ENCODE peak calls at places on chromosomes 3 and 15, in ten cellular contexts. Z, B, T, E, H, M, F, O, Y and U are unnamed samples. For H3K27me3, the result is how much of the 10 kb centered on the place peaks cover.

GRCh38 chr3:102141096-102141912 is 292.0 kb downstream of the NFKBIZ start:
- DNase-seq in M (no peak), B (no peak), F (no peak), O (no peak), Y (no peak), E (no peak), H (no peak), T (no peak), Z (no peak), U (no peak)

GRCh38 chr15:55239440-55240124 is 42.8 kb upstream of the RSL24D1 start:
- DNase-seq in Z (no peak), F (no peak), T (no peak), Y (no peak), E (no peak), B (no peak), M (no peak), H (no peak), O (no peak), U (no peak)

GRCh38 chr15:94359716-94360115 is 128.4 kb downstream of the MCTP2 start:
- DNase-seq in Y (no peak), Z (no peak), B (no peak), O (no peak), F (no peak), T (no peak), M (no peak), H (no peak), E (no peak), U (no peak)

GRCh38 chr3:90091557-90091956 is 984.1 kb downstream of the EPHA3 start:
- DNase-seq in H (peak), Z (no peak), B (peak), Y (no peak), T (peak), F (no peak), E (no peak), O (peak), M (no peak), U (no peak)

GRCh38 chr15:66849746-66850077 is 147.7 kb downstream of the SMAD6 start:
- DNase-seq in O (no peak), Z (no peak), T (peak), B (no peak), E (no peak), H (no peak), M (no peak), F (no peak), Y (no peak), U (no peak)

GRCh38 chr3:192246847-192247520 is 480.4 kb downstream of the FGF12 start:
- DNase-seq in H (no peak), Z (no peak), E (peak), T (no peak), M (no peak), Y (no peak), F (no peak), O (no peak), B (no peak), U (no peak)

GRCh38 chr3:4712109-4712508 is 219.0 kb downstream of the ITPR1 start:
- DNase-seq in H (peak), F (no peak), E (peak), M (no peak), Z (no peak), O (peak), Y (no peak), B (no peak), T (peak), U (no peak)

GRCh38 chr3:43180027-43180426 is 74.1 kb upstream of the POMGNT2 start:
- DNase-seq in T (peak), B (no peak), H (peak), Z (peak), E (peak), O (peak), F (no peak), M (no peak), Y (no peak), U (no peak)

GRCh38 chr3:155101398-155101797 is 21.3 kb downstream of the MME start:
- DNase-seq in M (no peak), Y (no peak), Z (no peak), B (peak), E (no peak), H (no peak), T (no peak), F (no peak), O (no peak), U (no peak)

GRCh38 chr3:53149006-53149690 is 11.9 kb upstream of the PRKCD start:
- DNase-seq in B (no peak), Y (no peak), T (no peak), M (no peak), E (no peak), O (no peak), F (no peak), Z (no peak), H (no peak), U (no peak)

GRCh38 chr3:86388848-86389247 is 602.1 kb downstream of the VGLL3 start:
- DNase-seq in O (no peak), M (no peak), B (peak), Z (no peak), T (no peak), E (no peak), H (no peak), Y (no peak), F (no peak), U (no peak)

GRCh38 chr3:166195808-166196207 is 358.6 kb upstream of the BCHE start:
- DNase-seq in M (no peak), T (no peak), Z (no peak), O (no peak), F (no peak), B (no peak), Y (no peak), H (no peak), E (no peak), U (no peak)

GRCh38 chr3:188006726-188007393 is 147.1 kb upstream of the LPP start:
- DNase-seq in T (no peak), B (peak), O (no peak), M (no peak), Y (peak), H (no peak), E (no peak), F (no peak), Z (no peak), U (no peak)

DNA sequence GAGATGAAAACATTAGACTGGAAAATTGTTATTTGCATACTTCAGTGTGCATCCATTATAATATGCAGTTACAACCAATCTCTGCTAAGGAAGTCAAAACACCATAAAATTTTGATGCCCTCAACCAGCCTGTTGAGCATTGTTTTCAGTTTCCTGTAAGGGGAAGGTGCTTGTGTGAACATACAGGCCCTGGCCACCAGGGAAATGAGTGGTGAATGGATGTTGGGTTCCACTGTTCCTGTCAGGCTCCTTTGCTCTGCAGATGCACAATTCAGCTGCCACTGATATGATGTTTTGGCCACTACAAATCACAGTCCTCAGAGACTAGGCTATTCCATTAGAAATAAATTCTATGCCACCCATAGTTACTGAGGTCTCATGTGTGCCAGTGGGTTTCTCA is 184.6 kb downstream of the SYNPR start:
- DNase-seq in E (no peak), O (no peak), Z (no peak), M (no peak), Y (no peak), H (no peak), B (no peak), T (no peak), F (no peak), U (no peak)
- TF ChIP-seq CTCF in E (no peak), O (no peak), Z (no peak), M (no peak), Y (no peak), H (no peak), B (no peak), T (no peak), F (no peak), U (no peak)

DNA sequence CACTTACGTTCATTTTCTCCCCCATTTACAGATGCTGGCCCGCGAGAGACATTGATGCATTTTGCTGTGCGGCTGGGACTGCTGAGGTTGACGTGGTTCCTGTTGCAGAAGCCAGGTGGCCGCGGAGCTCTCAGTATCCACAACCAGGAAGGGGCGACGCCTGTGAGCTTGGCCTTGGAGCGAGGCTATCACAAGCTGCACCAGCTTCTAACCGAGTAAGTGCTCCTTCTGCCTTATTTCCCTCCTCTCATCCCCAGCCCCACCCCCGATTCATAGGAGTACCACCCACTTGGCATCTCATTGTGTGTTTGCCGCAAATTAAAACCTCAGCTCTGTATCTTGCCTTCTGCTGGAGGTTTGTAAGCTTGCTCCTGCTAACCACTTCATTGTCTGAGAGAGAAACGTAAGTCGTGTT is 163.3 kb downstream of the AKAP13 start:
- DNase-seq in M (peak), H (peak), E (no peak), F (peak), B (peak), T (peak), O (peak), Z (peak), Y (peak), U (no peak)
- H3K4me3 ChIP-seq in M (peak), H (no peak), E (no peak), F (no peak), B (no peak), T (no peak), O (no peak), Z (no peak), Y (peak), U (no peak)

GRCh38 chr15:96416218-96416933 is 85.9 kb downstream of the NR2F2 start:
- DNase-seq in F (no peak), Z (no peak), Y (no peak), H (no peak), O (no peak), M (peak), B (no peak), E (no peak), T (no peak), U (no peak)
- H3K27me3 ChIP-seq in F (under half), Z (under half), Y (half or more), H (half or more), O (half or more), M (under half), B (half or more), E (under half), T (half or more), U (under half)

DNA sequence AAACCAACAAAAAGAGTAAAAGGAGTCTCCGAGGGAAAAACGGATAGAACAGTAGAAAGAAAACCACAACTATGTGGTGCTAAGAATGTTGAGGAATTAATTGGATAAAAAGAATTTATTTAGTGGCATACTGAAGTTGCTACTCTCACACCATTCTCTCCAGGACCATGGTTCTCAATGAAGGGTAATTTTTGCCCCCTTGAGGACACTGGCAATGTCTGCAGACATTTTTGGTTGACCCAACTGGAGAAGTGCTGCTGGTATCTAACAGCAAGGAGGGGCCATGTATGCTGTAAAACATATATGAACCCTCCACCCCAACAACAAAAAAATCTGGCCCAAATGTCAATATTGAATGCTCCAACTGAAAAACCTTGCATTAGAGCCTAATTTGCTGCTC is 85.9 kb upstream of the CSPG5 start:
- DNase-seq in F (no peak), E (no peak), Z (no peak), T (no peak), O (no peak), Y (no peak), H (no peak), M (no peak), B (peak), U (no peak)
- TF ChIP-seq CTCF in F (no peak), E (no peak), Z (no peak), T (no peak), O (peak), Y (no peak), H (peak), M (peak), B (peak), U (peak)

DNA sequence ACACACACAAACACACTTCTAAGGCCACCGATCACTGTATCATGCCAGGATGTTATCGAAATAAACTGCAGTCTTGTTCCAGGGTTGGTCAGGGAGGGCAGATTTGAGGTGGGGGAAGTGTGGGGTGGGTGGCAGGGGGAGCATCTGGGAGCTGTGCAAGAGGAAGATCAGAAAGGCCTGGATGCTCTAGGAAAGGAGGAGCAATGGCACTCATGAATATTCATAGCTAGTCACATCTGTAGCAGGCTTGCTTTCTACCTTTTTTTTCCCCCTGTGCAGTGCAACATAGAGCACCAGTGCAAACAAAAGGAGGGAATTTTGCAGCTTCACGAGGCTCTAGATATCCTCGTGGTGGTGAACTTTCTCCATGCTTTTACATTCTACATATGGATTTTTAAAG is 84.9 kb downstream of the MEIS2 start:
- DNase-seq in H (no peak), O (no peak), T (no peak), Z (no peak), E (no peak), B (no peak), F (no peak), M (no peak), Y (no peak), U (peak)
- H3K4me3 ChIP-seq in H (no peak), O (no peak), T (no peak), Z (no peak), E (no peak), B (no peak), F (no peak), M (no peak), Y (peak), U (peak)

GRCh38 chr3:49646236-49646635 is 27.9 kb upstream of the APEH start:
- DNase-seq in M (no peak), O (no peak), Z (no peak), Y (no peak), H (no peak), E (no peak), T (no peak), B (no peak), F (no peak), U (no peak)
- H3K27me3 ChIP-seq in M (under half), O (under half), Z (under half), Y (under half), H (under half), E (under half), T (under half), B (under half), F (under half), U (under half)

GRCh38 chr15:53974813-53975212 is 3.4 kb upstream of the UNC13C start:
- DNase-seq in E (no peak), B (no peak), M (no peak), Y (no peak), Z (no peak), T (no peak), O (no peak), F (no peak), H (no peak), U (no peak)

GRCh38 chr15:53974121-53974520 is 4.1 kb upstream of the UNC13C start:
- DNase-seq in F (no peak), O (no peak), M (no peak), Y (no peak), Z (no peak), T (no peak), E (no peak), H (no peak), B (no peak), U (no peak)

GRCh38 chr15:53979051-53979788 is 979 bp downstream of the UNC13C start:
- DNase-seq in Z (no peak), B (no peak), O (no peak), M (no peak), E (no peak), Y (no peak), F (no peak), H (no peak), T (no peak), U (no peak)

GRCh38 chr15:53978248-53978906 is at the start of gene UNC13C:
- DNase-seq in O (peak), E (no peak), M (peak), Z (no peak), F (no peak), T (peak), H (peak), B (peak), Y (peak), U (peak)

GRCh38 chr15:53976844-53977392 is 1.3 kb upstream of the UNC13C start:
- DNase-seq in F (no peak), Z (no peak), Y (peak), O (no peak), H (peak), T (no peak), B (peak), M (no peak), E (no peak), U (no peak)
- TF ChIP-seq CTCF in F (no peak), Z (no peak), Y (peak), O (peak), H (peak), T (no peak), B (peak), M (no peak), E (no peak), U (peak)